ENCODE peak calls at places on chromosomes 13 and 19, in eight cellular contexts. I, V, E, S, P, Z, D and A are unnamed samples.

GRCh38 chr13:105655046-105655445 is 880.4 kb downstream of the EFNB2 start:
- DNase-seq in I (no peak), V (no peak), E (no peak), S (no peak), P (no peak), Z (no peak), D (no peak), A (no peak)

GRCh38 chr19:17455711-17456123 is 5.0 kb downstream of the NXNL1 start:
- DNase-seq in I (no peak), V (peak; percentile 46), E (no peak), S (no peak), P (no peak), Z (peak; percentile 67), D (peak; percentile 65), A (no peak)

GRCh38 chr19:12847159-12848139 is 9.1 kb downstream of the MAST1 start:
- DNase-seq in I (no peak), V (peak; percentile 98), E (peak; percentile 72), S (peak; percentile 93), P (peak; percentile 76), Z (peak; percentile 100), D (peak; percentile 95), A (no peak)

GRCh38 chr13:79973533-79973963 is 367.4 kb downstream of the SPRY2 start:
- DNase-seq in I (no peak), V (no peak), E (no peak), S (peak; percentile 8), P (no peak), Z (no peak), D (peak; percentile 2), A (no peak)

GRCh38 chr13:55517312-55517711 is 1623.4 kb upstream of the PRR20A start:
- DNase-seq in I (no peak), V (peak; percentile 41), E (no peak), S (no peak), P (no peak), Z (peak; percentile 61), D (peak; percentile 1), A (no peak)

GRCh38 chr13:92510416-92510815 is 716.2 kb upstream of the GPC6 start:
- DNase-seq in I (no peak), V (no peak), E (no peak), S (no peak), P (no peak), Z (no peak), D (no peak), A (no peak)

GRCh38 chr13:99429670-99430069 is 71.6 kb upstream of the TM9SF2 start:
- DNase-seq in I (no peak), V (no peak), E (no peak), S (no peak), P (no peak), Z (no peak), D (no peak), A (no peak)

GRCh38 chr13:109715902-109716301 is 70.5 kb downstream of the IRS2 start:
- DNase-seq in I (no peak), V (no peak), E (no peak), S (no peak), P (no peak), Z (no peak), D (no peak), A (no peak)

GRCh38 chr19:14472202-14472961 is 2.8 kb downstream of the PTGER1 start:
- DNase-seq in I (peak; percentile 22), V (peak; percentile 91), E (peak; percentile 51), S (peak; percentile 90), P (peak; percentile 57), Z (peak; percentile 98), D (peak; percentile 96), A (no peak)

GRCh38 chr13:84607614-84608013 is 725.3 kb upstream of the SLITRK1 start:
- DNase-seq in I (no peak), V (no peak), E (no peak), S (no peak), P (no peak), Z (no peak), D (no peak), A (no peak)

GRCh38 chr13:113539176-113539575 is 45.4 kb upstream of the TFDP1 start:
- DNase-seq in I (no peak), V (no peak), E (no peak), S (no peak), P (no peak), Z (no peak), D (no peak), A (no peak)

GRCh38 chr19:16381756-16382401 is 57.3 kb downstream of the KLF2 start:
- DNase-seq in I (no peak), V (no peak), E (no peak), S (no peak), P (no peak), Z (no peak), D (no peak), A (no peak)

DNA sequence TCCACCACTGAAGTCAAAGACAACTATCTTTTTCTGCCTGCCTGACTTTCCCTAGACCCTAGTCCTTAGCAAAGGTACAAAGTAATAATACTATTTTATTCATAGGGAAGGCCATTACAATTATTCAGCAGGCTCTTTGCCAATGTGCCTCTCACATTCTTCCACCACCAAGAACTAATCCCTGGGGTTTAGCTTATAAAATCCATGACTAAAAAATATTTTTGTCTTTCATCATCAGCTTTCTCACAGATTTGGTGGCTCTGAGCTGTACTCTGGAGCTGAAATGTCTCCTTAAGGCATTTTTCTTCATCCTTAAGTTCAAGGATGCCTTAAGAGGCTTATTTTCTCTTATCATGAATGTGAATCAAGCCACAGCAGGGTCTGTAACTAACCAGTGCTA is 96.1 kb downstream of the OXGR1 start:
- DNase-seq in I (no peak), V (no peak), E (no peak), S (no peak), P (no peak), Z (no peak), D (no peak), A (no peak)
- TF ChIP-seq MAX in I (no peak), V (no peak), E (no peak), S (no peak), P (no peak), Z (no peak), D (no peak), A (no peak)

GRCh38 chr13:67097856-67098255 is 132.3 kb downstream of the PCDH9 start:
- DNase-seq in I (no peak), V (no peak), E (no peak), S (no peak), P (no peak), Z (no peak), D (no peak), A (no peak)

GRCh38 chr13:67106502-67107057 is 123.6 kb downstream of the PCDH9 start:
- DNase-seq in I (no peak), V (no peak), E (no peak), S (no peak), P (no peak), Z (no peak), D (no peak), A (no peak)

GRCh38 chr13:67100723-67101122 is 129.4 kb downstream of the PCDH9 start:
- DNase-seq in I (no peak), V (no peak), E (no peak), S (no peak), P (no peak), Z (no peak), D (no peak), A (no peak)

GRCh38 chr13:67099494-67099893 is 130.6 kb downstream of the PCDH9 start:
- DNase-seq in I (no peak), V (no peak), E (no peak), S (no peak), P (no peak), Z (no peak), D (no peak), A (no peak)

GRCh38 chr13:67101730-67102467 is 128.2 kb downstream of the PCDH9 start:
- DNase-seq in I (no peak), V (no peak), E (no peak), S (no peak), P (no peak), Z (no peak), D (no peak), A (no peak)
- TF ChIP-seq MAX in I (no peak), V (no peak), E (no peak), S (no peak), P (no peak), Z (no peak), D (no peak), A (no peak)

GRCh38 chr13:33228645-33229445 is 56.7 kb downstream of the STARD13 start:
- DNase-seq in I (peak; percentile 26), V (no peak), E (peak; percentile 71), S (peak; percentile 21), P (peak; percentile 28), Z (no peak), D (peak; percentile 50), A (no peak)
- TF ChIP-seq MAX in I (no peak), V (no peak), E (no peak), S (no peak), P (no peak), Z (peak; percentile 13), D (no peak), A (no peak)

DNA sequence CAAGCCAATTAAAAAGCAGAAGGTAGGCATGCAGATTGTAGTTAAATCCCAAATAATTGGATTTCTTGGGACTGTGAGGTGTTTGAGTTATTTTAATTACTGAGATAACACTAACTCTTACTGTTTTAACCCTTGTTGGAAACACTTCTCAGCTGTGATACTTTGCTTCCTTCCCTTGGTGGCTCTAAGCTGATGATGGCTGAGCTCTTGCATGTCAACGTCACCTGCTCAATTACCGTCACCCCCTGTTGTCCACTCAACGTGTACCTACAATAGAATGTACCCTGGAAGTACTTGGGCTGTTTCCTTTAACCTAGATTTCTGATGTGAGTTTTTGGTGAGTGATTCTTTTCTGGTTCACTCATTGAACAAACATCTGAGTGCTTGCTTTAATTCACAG is 303.4 kb downstream of the SLC7A1 start:
- DNase-seq in I (no peak), V (no peak), E (no peak), S (no peak), P (no peak), Z (no peak), D (no peak), A (no peak)
- TF ChIP-seq MAX in I (no peak), V (no peak), E (no peak), S (no peak), P (no peak), Z (no peak), D (no peak), A (no peak)

DNA sequence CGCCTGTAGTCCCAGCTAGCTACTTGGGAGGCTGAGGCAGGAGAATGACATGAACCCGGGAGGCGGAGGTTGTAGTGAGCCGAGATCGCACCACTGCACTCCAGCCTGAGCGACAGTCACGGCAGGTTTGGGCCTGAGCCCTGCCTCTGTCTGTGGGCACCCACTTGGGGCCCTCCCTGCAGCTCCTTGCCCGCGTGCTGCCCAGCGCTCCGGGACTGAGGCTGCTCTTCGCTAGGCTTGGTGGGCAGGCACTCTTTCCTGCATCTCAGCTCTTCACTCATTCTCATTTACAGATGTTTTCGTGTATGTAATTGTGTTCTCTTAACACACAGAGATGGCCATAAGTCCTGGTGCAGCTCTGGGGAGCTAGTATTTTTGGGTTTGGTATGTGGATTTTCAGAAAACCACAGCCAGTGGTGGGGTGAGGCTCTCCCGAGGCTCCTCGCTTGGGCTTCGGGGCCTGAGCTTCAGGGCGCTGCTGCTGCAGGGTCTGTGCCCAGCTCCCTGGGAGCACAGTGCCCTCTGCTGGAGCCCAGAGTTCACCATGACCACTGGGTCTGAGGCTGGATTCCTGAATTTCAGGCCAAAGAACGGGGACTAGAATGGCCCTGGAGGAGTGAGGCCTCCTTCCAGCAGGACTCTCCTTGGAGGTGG is 15.2 kb downstream of the UPF1 start:
- DNase-seq in I (no peak), V (peak; percentile 87), E (peak; percentile 70), S (peak; percentile 53), P (peak; percentile 68), Z (peak; percentile 86), D (peak; percentile 88), A (no peak)
- TF ChIP-seq MAX in I (no peak), V (no peak), E (no peak), S (no peak), P (no peak), Z (no peak), D (peak; percentile 46), A (no peak)

GRCh38 chr19:6774821-6775707 is 2.6 kb downstream of the VAV1 start:
- DNase-seq in I (no peak), V (no peak), E (no peak), S (no peak), P (no peak), Z (no peak), D (no peak), A (no peak)
- TF ChIP-seq MAX in I (no peak), V (no peak), E (no peak), S (no peak), P (no peak), Z (no peak), D (no peak), A (no peak)